ENCODE peak calls at places on chromosomes 2 and 18, in ten cellular contexts. One of them, this sample, is unnamed.
A peak's percentile ranks its signal among the peaks of the same experiment; 100 is the strongest.

GRCh38 chr2:25740810-25741381 is 67.5 kb upstream of the DTNB start:
- DNase-seq in GM23248: no peak
- DNase-seq in keratinocyte: no peak
- DNase-seq in lower lobe of right lung: no peak
- DNase-seq in cardiac muscle cell: no peak
- DNase-seq in thoracic aorta: no peak
- DNase-seq in AG04450: no peak
- DNase-seq in CD8-positive, alpha-beta T cell: no peak
- DNase-seq in SK-N-MC: peak; percentile 73
- DNase-seq in PC-3: no peak
- DNase-seq in this sample: no peak

GRCh38 chr2:128289439-128289838 is 29.2 kb downstream of the HS6ST1 start:
- DNase-seq in GM23248: no peak
- DNase-seq in PC-3: no peak
- DNase-seq in CD8-positive, alpha-beta T cell: no peak
- DNase-seq in thoracic aorta: no peak
- DNase-seq in lower lobe of right lung: no peak
- DNase-seq in SK-N-MC: no peak
- DNase-seq in keratinocyte: no peak
- DNase-seq in AG04450: no peak
- DNase-seq in cardiac muscle cell: no peak
- DNase-seq in this sample: no peak

GRCh38 chr2:5690231-5690630 is 2.0 kb upstream of the SOX11 start:
- DNase-seq in cardiac muscle cell: no peak
- DNase-seq in lower lobe of right lung: no peak
- DNase-seq in SK-N-MC: no peak
- DNase-seq in PC-3: no peak
- DNase-seq in thoracic aorta: no peak
- DNase-seq in keratinocyte: no peak
- DNase-seq in AG04450: no peak
- DNase-seq in GM23248: no peak
- DNase-seq in CD8-positive, alpha-beta T cell: no peak
- DNase-seq in this sample: no peak

GRCh38 chr2:231308631-231309414 is 86.7 kb upstream of the B3GNT7 start:
- DNase-seq in thoracic aorta: no peak
- DNase-seq in PC-3: peak; percentile 47
- DNase-seq in AG04450: no peak
- DNase-seq in keratinocyte: no peak
- DNase-seq in CD8-positive, alpha-beta T cell: no peak
- DNase-seq in lower lobe of right lung: no peak
- DNase-seq in SK-N-MC: no peak
- DNase-seq in cardiac muscle cell: no peak
- DNase-seq in GM23248: peak; percentile 81
- DNase-seq in this sample: no peak

GRCh38 chr18:26956894-26957293 is 91.4 kb upstream of the AQP4 start:
- DNase-seq in lower lobe of right lung: no peak
- DNase-seq in thoracic aorta: no peak
- DNase-seq in cardiac muscle cell: no peak
- DNase-seq in AG04450: no peak
- DNase-seq in GM23248: no peak
- DNase-seq in PC-3: no peak
- DNase-seq in CD8-positive, alpha-beta T cell: no peak
- DNase-seq in keratinocyte: no peak
- DNase-seq in SK-N-MC: no peak
- DNase-seq in this sample: no peak

GRCh38 chr18:21914739-21915319 is 174.2 kb downstream of the MIB1 start:
- DNase-seq in lower lobe of right lung: no peak
- DNase-seq in keratinocyte: no peak
- DNase-seq in AG04450: peak; percentile 18
- DNase-seq in PC-3: peak; percentile 67
- DNase-seq in thoracic aorta: no peak
- DNase-seq in CD8-positive, alpha-beta T cell: no peak
- DNase-seq in cardiac muscle cell: peak; percentile 75
- DNase-seq in GM23248: peak; percentile 70
- DNase-seq in SK-N-MC: peak; percentile 3
- DNase-seq in this sample: no peak

GRCh38 chr2:98548920-98549818 is 59.1 kb downstream of the COA5 start:
- DNase-seq in AG04450: no peak
- DNase-seq in keratinocyte: no peak
- DNase-seq in lower lobe of right lung: no peak
- DNase-seq in GM23248: no peak
- DNase-seq in SK-N-MC: no peak
- DNase-seq in CD8-positive, alpha-beta T cell: no peak
- DNase-seq in thoracic aorta: no peak
- DNase-seq in cardiac muscle cell: no peak
- DNase-seq in PC-3: no peak
- DNase-seq in this sample: no peak

GRCh38 chr2:1538663-1539062 is 125.4 kb downstream of the TPO start:
- DNase-seq in GM23248: peak; percentile 52
- DNase-seq in keratinocyte: no peak
- DNase-seq in AG04450: no peak
- DNase-seq in CD8-positive, alpha-beta T cell: no peak
- DNase-seq in cardiac muscle cell: peak; percentile 62
- DNase-seq in lower lobe of right lung: no peak
- DNase-seq in thoracic aorta: no peak
- DNase-seq in PC-3: peak; percentile 62
- DNase-seq in SK-N-MC: no peak
- DNase-seq in this sample: no peak

GRCh38 chr18:45012286-45012685 is 331.6 kb downstream of the SETBP1 start:
- DNase-seq in GM23248: peak; percentile 28
- DNase-seq in CD8-positive, alpha-beta T cell: no peak
- DNase-seq in cardiac muscle cell: no peak
- DNase-seq in PC-3: no peak
- DNase-seq in lower lobe of right lung: no peak
- DNase-seq in AG04450: no peak
- DNase-seq in thoracic aorta: no peak
- DNase-seq in keratinocyte: no peak
- DNase-seq in SK-N-MC: no peak
- DNase-seq in this sample: no peak

GRCh38 chr2:233447506-233448219 is 93.4 kb downstream of the DGKD start:
- DNase-seq in PC-3: no peak
- DNase-seq in SK-N-MC: no peak
- DNase-seq in thoracic aorta: no peak
- DNase-seq in AG04450: no peak
- DNase-seq in CD8-positive, alpha-beta T cell: no peak
- DNase-seq in keratinocyte: no peak
- DNase-seq in cardiac muscle cell: no peak
- DNase-seq in GM23248: no peak
- DNase-seq in lower lobe of right lung: peak; percentile 27
- DNase-seq in this sample: no peak

GRCh38 chr2:136013286-136013685 is 27.9 kb upstream of the DARS1 start:
- DNase-seq in AG04450: no peak
- DNase-seq in lower lobe of right lung: no peak
- DNase-seq in SK-N-MC: no peak
- DNase-seq in PC-3: no peak
- DNase-seq in thoracic aorta: no peak
- DNase-seq in cardiac muscle cell: no peak
- DNase-seq in CD8-positive, alpha-beta T cell: no peak
- DNase-seq in GM23248: no peak
- DNase-seq in keratinocyte: no peak
- DNase-seq in this sample: no peak

GRCh38 chr2:235328991-235329390 is 164.9 kb upstream of the AGAP1 start:
- DNase-seq in AG04450: no peak
- DNase-seq in thoracic aorta: no peak
- DNase-seq in GM23248: no peak
- DNase-seq in cardiac muscle cell: no peak
- DNase-seq in SK-N-MC: no peak
- DNase-seq in CD8-positive, alpha-beta T cell: no peak
- DNase-seq in lower lobe of right lung: no peak
- DNase-seq in PC-3: no peak
- DNase-seq in keratinocyte: no peak
- DNase-seq in this sample: no peak

GRCh38 chr2:16639431-16639830 is 26.2 kb downstream of the CYRIA start:
- DNase-seq in SK-N-MC: no peak
- DNase-seq in cardiac muscle cell: no peak
- DNase-seq in keratinocyte: no peak
- DNase-seq in PC-3: no peak
- DNase-seq in thoracic aorta: no peak
- DNase-seq in lower lobe of right lung: no peak
- DNase-seq in GM23248: no peak
- DNase-seq in CD8-positive, alpha-beta T cell: no peak
- DNase-seq in AG04450: no peak
- DNase-seq in this sample: no peak
- H3K4me3 ChIP-seq in SK-N-MC: no peak overlapping the region
- H3K4me3 ChIP-seq in cardiac muscle cell: no peak overlapping the region
- H3K4me3 ChIP-seq in keratinocyte: no peak overlapping the region
- H3K4me3 ChIP-seq in PC-3: no peak overlapping the region
- H3K4me3 ChIP-seq in thoracic aorta: no peak overlapping the region
- H3K4me3 ChIP-seq in lower lobe of right lung: no peak overlapping the region
- H3K4me3 ChIP-seq in GM23248: no peak overlapping the region
- H3K4me3 ChIP-seq in CD8-positive, alpha-beta T cell: no peak overlapping the region
- H3K4me3 ChIP-seq in AG04450: no peak overlapping the region
- H3K4me3 ChIP-seq in this sample: no peak overlapping the region

DNA sequence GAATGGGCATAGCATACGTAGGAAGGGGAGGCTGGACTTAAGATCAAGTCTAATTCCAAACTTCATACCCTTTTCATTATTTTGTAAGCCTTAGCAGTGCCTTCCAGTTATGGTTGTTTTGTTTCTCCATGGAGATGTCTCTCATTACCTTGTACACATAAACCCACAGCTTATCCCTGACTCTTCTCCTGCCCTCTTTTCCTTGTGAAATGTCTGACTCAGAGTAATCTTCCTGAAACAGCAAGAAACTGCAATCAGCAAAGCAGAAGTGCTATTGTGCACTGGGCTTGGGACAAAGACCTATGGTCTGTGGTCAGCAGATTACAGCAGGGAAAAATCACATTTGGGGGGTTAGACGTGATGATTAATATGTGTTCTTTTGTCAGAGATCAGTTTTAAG is 176.7 kb downstream of the IKZF2 start:
- DNase-seq in keratinocyte: no peak
- DNase-seq in lower lobe of right lung: no peak
- DNase-seq in thoracic aorta: no peak
- DNase-seq in PC-3: peak; percentile 42
- DNase-seq in SK-N-MC: no peak
- DNase-seq in cardiac muscle cell: no peak
- DNase-seq in CD8-positive, alpha-beta T cell: no peak
- DNase-seq in AG04450: peak; percentile 32
- DNase-seq in GM23248: peak; percentile 87
- DNase-seq in this sample: no peak
- H3K27ac ChIP-seq in keratinocyte: peak overlapping the region; percentile 49
- H3K27ac ChIP-seq in lower lobe of right lung: no peak overlapping the region
- H3K27ac ChIP-seq in thoracic aorta: no peak overlapping the region
- H3K27ac ChIP-seq in PC-3: no peak overlapping the region
- H3K27ac ChIP-seq in SK-N-MC: no peak overlapping the region
- H3K27ac ChIP-seq in cardiac muscle cell: peak overlapping the region; percentile 19
- H3K27ac ChIP-seq in CD8-positive, alpha-beta T cell: no peak overlapping the region
- H3K27ac ChIP-seq in AG04450: no peak overlapping the region
- H3K27ac ChIP-seq in GM23248: peak overlapping the region; percentile 78
- H3K27ac ChIP-seq in this sample: no peak overlapping the region

GRCh38 chr18:2655153-2655953 is at the start of gene SMCHD1:
- DNase-seq in CD8-positive, alpha-beta T cell: peak; percentile 87
- DNase-seq in GM23248: peak; percentile 92
- DNase-seq in lower lobe of right lung: peak; percentile 95
- DNase-seq in cardiac muscle cell: peak; percentile 89
- DNase-seq in SK-N-MC: no peak
- DNase-seq in AG04450: no peak
- DNase-seq in PC-3: peak; percentile 78
- DNase-seq in thoracic aorta: peak; percentile 53
- DNase-seq in keratinocyte: no peak
- DNase-seq in this sample: peak; percentile 90
- H3K4me3 ChIP-seq in CD8-positive, alpha-beta T cell: peak within 1 kb of the TSS; percentile 96
- H3K4me3 ChIP-seq in GM23248: peak within 1 kb of the TSS; percentile 80
- H3K4me3 ChIP-seq in lower lobe of right lung: peak within 1 kb of the TSS; percentile 96
- H3K4me3 ChIP-seq in cardiac muscle cell: peak within 1 kb of the TSS; percentile 90
- H3K4me3 ChIP-seq in SK-N-MC: peak within 1 kb of the TSS; percentile 91
- H3K4me3 ChIP-seq in AG04450: peak within 1 kb of the TSS; percentile 86
- H3K4me3 ChIP-seq in PC-3: peak within 1 kb of the TSS; percentile 87
- H3K4me3 ChIP-seq in thoracic aorta: peak within 1 kb of the TSS; percentile 79
- H3K4me3 ChIP-seq in keratinocyte: peak within 1 kb of the TSS; percentile 92
- H3K4me3 ChIP-seq in this sample: peak within 1 kb of the TSS; percentile 85

GRCh38 chr2:172462393-172463381 is 35.3 kb downstream of the ITGA6 start:
- DNase-seq in AG04450: no peak
- DNase-seq in keratinocyte: no peak
- DNase-seq in CD8-positive, alpha-beta T cell: peak; percentile 69
- DNase-seq in GM23248: no peak
- DNase-seq in PC-3: peak; percentile 68
- DNase-seq in SK-N-MC: no peak
- DNase-seq in lower lobe of right lung: no peak
- DNase-seq in thoracic aorta: no peak
- DNase-seq in cardiac muscle cell: no peak
- DNase-seq in this sample: peak; percentile 37

GRCh38 chr2:172461591-172462392 is 34.4 kb downstream of the ITGA6 start:
- DNase-seq in SK-N-MC: no peak
- DNase-seq in thoracic aorta: no peak
- DNase-seq in GM23248: peak; percentile 70
- DNase-seq in PC-3: peak; percentile 73
- DNase-seq in keratinocyte: no peak
- DNase-seq in CD8-positive, alpha-beta T cell: peak; percentile 78
- DNase-seq in AG04450: no peak
- DNase-seq in cardiac muscle cell: peak; percentile 73
- DNase-seq in lower lobe of right lung: peak; percentile 77
- DNase-seq in this sample: peak; percentile 59

GRCh38 chr2:172467382-172467781 is 40.0 kb downstream of the ITGA6 start:
- DNase-seq in PC-3: no peak
- DNase-seq in CD8-positive, alpha-beta T cell: no peak
- DNase-seq in cardiac muscle cell: peak; percentile 54
- DNase-seq in keratinocyte: no peak
- DNase-seq in GM23248: no peak
- DNase-seq in thoracic aorta: no peak
- DNase-seq in lower lobe of right lung: no peak
- DNase-seq in SK-N-MC: no peak
- DNase-seq in AG04450: no peak
- DNase-seq in this sample: no peak

GRCh38 chr2:172465417-172466334 is 38.3 kb downstream of the ITGA6 start:
- DNase-seq in CD8-positive, alpha-beta T cell: peak; percentile 76
- DNase-seq in lower lobe of right lung: peak; percentile 54
- DNase-seq in cardiac muscle cell: peak; percentile 75
- DNase-seq in keratinocyte: no peak
- DNase-seq in SK-N-MC: peak; percentile 65
- DNase-seq in AG04450: peak; percentile 72
- DNase-seq in PC-3: peak; percentile 95
- DNase-seq in thoracic aorta: no peak
- DNase-seq in GM23248: peak; percentile 94
- DNase-seq in this sample: peak; percentile 66

DNA sequence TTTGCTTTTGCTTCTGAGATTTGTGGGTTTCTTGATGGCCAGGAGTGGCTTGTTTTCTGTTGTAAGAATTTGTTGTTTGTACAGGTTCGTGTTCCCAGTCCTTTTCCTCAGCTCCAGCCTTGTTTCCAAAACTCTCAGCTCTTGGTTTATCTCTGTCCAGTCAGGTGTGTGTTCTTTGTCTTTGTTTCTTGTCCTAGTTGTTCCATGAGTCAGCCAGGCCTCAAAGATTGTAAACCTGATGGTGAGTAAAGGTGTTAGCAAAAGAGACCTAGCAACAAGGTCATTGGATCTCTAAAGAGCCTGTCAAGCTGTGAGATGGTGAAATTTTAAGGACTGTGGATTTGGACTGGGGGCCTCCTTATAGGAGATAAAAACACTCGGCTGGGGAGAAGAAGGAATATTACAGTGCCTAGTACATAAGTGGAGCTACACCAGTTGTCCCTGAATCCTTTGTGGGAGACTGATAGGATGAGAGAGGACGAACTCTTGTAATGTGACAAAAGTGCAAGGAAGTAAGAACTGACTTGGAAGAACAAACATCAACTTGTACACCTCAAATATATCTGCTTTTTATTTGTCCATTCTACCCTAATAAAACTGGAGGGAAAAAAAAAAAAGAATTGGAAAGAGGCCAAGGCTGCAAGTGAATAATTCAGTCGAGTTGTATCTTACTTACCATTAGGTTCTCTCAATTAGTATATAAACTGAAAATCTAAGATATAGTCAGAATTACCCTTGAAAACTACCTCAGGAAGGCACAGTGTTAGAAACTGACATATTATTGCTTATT is 37.1 kb downstream of the ITGA6 start:
- DNase-seq in PC-3: peak; percentile 79
- DNase-seq in cardiac muscle cell: no peak
- DNase-seq in AG04450: no peak
- DNase-seq in GM23248: no peak
- DNase-seq in thoracic aorta: no peak
- DNase-seq in SK-N-MC: no peak
- DNase-seq in keratinocyte: no peak
- DNase-seq in CD8-positive, alpha-beta T cell: no peak
- DNase-seq in lower lobe of right lung: no peak
- DNase-seq in this sample: no peak
- H3K27ac ChIP-seq in PC-3: peak overlapping the region; percentile 73
- H3K27ac ChIP-seq in cardiac muscle cell: no peak overlapping the region
- H3K27ac ChIP-seq in AG04450: no peak overlapping the region
- H3K27ac ChIP-seq in GM23248: no peak overlapping the region
- H3K27ac ChIP-seq in thoracic aorta: no peak overlapping the region
- H3K27ac ChIP-seq in SK-N-MC: no peak overlapping the region
- H3K27ac ChIP-seq in keratinocyte: peak overlapping the region; percentile 76
- H3K27ac ChIP-seq in CD8-positive, alpha-beta T cell: peak overlapping the region; percentile 24
- H3K27ac ChIP-seq in lower lobe of right lung: peak overlapping the region; percentile 59
- H3K27ac ChIP-seq in this sample: no peak overlapping the region

This sample was measured in CD8-positive, alpha-beta memory T cell.